ENCODE peak calls at places on chromosomes 7 and 10, in nine cellular contexts. M, F, P, I, G, T, Q, V and Y are unnamed samples.

GRCh38 chr10:61023053-61023452 is 79.1 kb upstream of the RHOBTB1 start:
- DNase-seq in M (no peak), F (no peak), P (no peak), I (no peak), G (no peak), T (no peak), Q (no peak), V (no peak), Y (no peak)

GRCh38 chr10:79321951-79322350 is 25.3 kb upstream of the PPIF start:
- DNase-seq in M (no peak), F (no peak), P (no peak), I (no peak), G (no peak), T (no peak), Q (no peak), V (no peak), Y (no peak)

GRCh38 chr10:33706191-33706590 is 371.7 kb upstream of the NRP1 start:
- DNase-seq in M (peak), F (no peak), P (no peak), I (no peak), G (no peak), T (no peak), Q (peak), V (peak), Y (no peak)

GRCh38 chr10:8365935-8366911 is 311.7 kb downstream of the GATA3 start:
- DNase-seq in M (peak), F (no peak), P (no peak), I (no peak), G (no peak), T (no peak), Q (peak), V (peak), Y (peak)

GRCh38 chr7:18610331-18610948 is 114.9 kb downstream of the HDAC9 start:
- DNase-seq in M (peak), F (no peak), P (no peak), I (peak), G (peak), T (peak), Q (peak), V (peak), Y (peak)

GRCh38 chr10:422675-423074 is 266.8 kb downstream of the DIP2C start:
- DNase-seq in M (no peak), F (no peak), P (no peak), I (no peak), G (no peak), T (no peak), Q (no peak), V (no peak), Y (no peak)

GRCh38 chr10:25084447-25084846 is 68.0 kb downstream of the THNSL1 start:
- DNase-seq in M (no peak), F (no peak), P (no peak), I (no peak), G (no peak), T (no peak), Q (no peak), V (no peak), Y (no peak)

GRCh38 chr10:89158446-89158845 is 48.7 kb downstream of the CH25H start:
- DNase-seq in M (no peak), F (no peak), P (no peak), I (no peak), G (peak), T (no peak), Q (no peak), V (peak), Y (no peak)

GRCh38 chr7:151061241-151062110 is 2.1 kb downstream of the SLC4A2 start:
- DNase-seq in M (no peak), F (no peak), P (no peak), I (no peak), G (no peak), T (peak), Q (no peak), V (no peak), Y (no peak)

GRCh38 chr7:151060416-151061234 is 1.2 kb downstream of the SLC4A2 start:
- DNase-seq in M (peak), F (no peak), P (no peak), I (no peak), G (no peak), T (no peak), Q (peak), V (no peak), Y (peak)

GRCh38 chr7:151059362-151060112 is at the start of gene SLC4A2:
- DNase-seq in M (peak), F (no peak), P (peak), I (peak), G (no peak), T (peak), Q (peak), V (peak), Y (peak)

GRCh38 chr7:151058766-151059361 is 525 bp upstream of the SLC4A2 start:
- DNase-seq in M (peak), F (no peak), P (no peak), I (no peak), G (no peak), T (peak), Q (peak), V (no peak), Y (peak)

DNA sequence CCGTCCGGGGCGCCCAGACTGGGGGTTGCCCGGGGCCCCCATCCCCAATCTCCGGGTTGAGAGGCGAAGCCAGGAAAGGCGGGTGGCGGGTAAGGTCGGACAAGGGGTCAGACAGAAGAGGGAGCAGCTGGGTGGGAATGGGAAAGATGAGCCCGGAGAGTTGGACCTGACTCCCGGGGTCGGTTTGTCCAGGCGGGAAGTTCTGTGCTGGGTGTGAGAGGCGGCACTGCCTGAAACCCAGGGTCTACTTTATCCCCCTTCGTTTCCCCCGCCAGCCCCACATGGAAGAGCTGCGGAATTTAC is 675 bp downstream of the SLC4A2 start:
- DNase-seq in M (peak), F (no peak), P (no peak), I (no peak), G (no peak), T (peak), Q (peak), V (no peak), Y (no peak)
- TF ChIP-seq CTCF in M (peak), F (no peak), P (no peak), I (no peak), G (no peak), T (peak), Q (no peak), V (no peak), Y (no peak)

GRCh38 chr7:102125127-102125561 is 161.5 kb upstream of the SH2B2 start:
- DNase-seq in M (peak), F (peak), P (no peak), I (peak), G (peak), T (peak), Q (peak), V (peak), Y (peak)
- TF ChIP-seq CTCF in M (no peak), F (no peak), P (peak), I (peak), G (no peak), T (peak), Q (no peak), V (peak), Y (no peak)

DNA sequence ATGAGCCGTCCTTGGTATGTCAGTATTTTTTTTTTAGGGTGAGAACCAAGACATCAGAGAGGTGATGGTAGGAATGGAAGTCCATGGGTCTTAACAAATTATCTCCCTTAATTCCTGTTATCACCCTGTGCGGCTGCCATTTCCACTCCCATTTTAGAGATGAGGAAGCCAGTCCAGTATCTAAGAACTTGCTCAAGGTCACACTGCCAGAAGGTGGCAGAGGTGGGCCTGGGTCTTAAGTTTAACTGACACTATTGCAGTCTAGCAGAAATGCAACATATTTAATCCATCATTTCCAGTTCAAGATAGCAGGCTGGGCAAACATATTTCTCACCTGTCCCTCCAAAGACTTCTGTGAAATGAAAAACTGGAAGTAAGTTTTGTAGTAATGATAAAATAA is 108.3 kb downstream of the GLI3 start:
- DNase-seq in M (no peak), F (no peak), P (no peak), I (no peak), G (no peak), T (no peak), Q (peak), V (no peak), Y (no peak)
- TF ChIP-seq CTCF in M (no peak), F (no peak), P (no peak), I (peak), G (no peak), T (peak), Q (peak), V (peak), Y (no peak)

DNA sequence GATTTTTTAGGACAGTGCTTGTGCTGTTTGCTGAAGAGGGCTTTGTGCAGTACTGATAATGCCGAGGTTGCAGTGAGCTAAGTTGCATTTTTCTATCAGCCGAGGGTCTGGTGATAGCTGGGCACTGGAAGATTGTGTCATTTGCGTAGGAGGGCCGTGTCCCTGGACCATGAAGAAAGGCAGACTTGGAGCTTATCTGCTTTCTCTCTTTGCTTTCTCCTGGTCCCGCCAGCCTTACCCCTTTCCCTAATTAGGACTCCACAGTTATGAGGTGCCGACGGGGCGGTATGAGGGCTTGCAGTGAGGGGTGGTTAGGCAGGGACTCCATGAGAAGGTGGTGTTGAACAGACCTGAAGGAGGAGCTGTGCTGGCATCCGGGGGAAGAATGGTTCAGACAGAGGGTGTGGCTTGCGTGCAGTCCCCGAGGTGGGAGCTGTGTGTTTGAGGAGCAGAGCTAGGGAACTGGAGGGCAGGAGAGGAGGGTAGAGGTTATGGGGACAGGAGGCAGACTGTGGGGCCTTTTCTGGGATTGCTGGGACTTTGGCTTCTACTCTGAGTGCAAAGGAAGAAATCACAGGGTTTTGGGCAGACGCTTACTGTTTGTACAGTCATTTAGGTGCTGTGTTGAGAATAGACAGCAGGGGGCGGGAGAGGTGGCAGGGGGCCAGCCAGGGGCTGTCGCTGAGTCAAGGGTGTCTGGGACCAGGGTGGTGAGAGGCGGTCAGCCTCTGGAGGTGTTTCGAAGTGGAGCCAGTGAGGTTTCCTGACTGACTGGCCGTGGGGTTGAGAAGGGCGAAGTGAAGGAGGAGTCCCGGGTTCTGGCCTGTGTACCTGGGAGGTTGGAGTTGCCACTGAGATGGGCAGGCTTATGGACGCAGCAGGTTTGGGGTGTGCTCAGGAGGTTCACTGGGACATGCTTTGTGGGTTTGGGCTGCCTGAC is 43.4 kb downstream of the PRF1 start:
- DNase-seq in M (peak), F (no peak), P (peak), I (peak), G (no peak), T (peak), Q (peak), V (peak), Y (peak)
- TF ChIP-seq CTCF in M (peak), F (peak), P (peak), I (peak), G (peak), T (peak), Q (peak), V (peak), Y (peak)

GRCh38 chr7:29562307-29562706 is 1.3 kb upstream of the PRR15 start:
- DNase-seq in M (no peak), F (no peak), P (no peak), I (no peak), G (no peak), T (no peak), Q (no peak), V (no peak), Y (no peak)

GRCh38 chr7:29565634-29565981 is 2.0 kb downstream of the PRR15 start:
- DNase-seq in M (no peak), F (no peak), P (no peak), I (no peak), G (no peak), T (no peak), Q (no peak), V (no peak), Y (no peak)

GRCh38 chr7:29564455-29565185 is 985 bp downstream of the PRR15 start:
- DNase-seq in M (peak), F (no peak), P (peak), I (peak), G (no peak), T (peak), Q (peak), V (peak), Y (no peak)

GRCh38 chr7:29565186-29565540 is 1.5 kb downstream of the PRR15 start:
- DNase-seq in M (no peak), F (no peak), P (no peak), I (no peak), G (no peak), T (no peak), Q (no peak), V (peak), Y (no peak)

GRCh38 chr7:29563590-29564454 is at the start of gene PRR15:
- DNase-seq in M (peak), F (no peak), P (peak), I (peak), G (no peak), T (peak), Q (peak), V (no peak), Y (no peak)
- TF ChIP-seq CTCF in M (peak), F (no peak), P (no peak), I (no peak), G (no peak), T (no peak), Q (no peak), V (no peak), Y (no peak)

GRCh38 chr7:113004726-113005454 is 81.7 kb downstream of the GPR85 start:
- DNase-seq in M (no peak), F (no peak), P (no peak), I (no peak), G (no peak), T (no peak), Q (no peak), V (no peak), Y (no peak)
- TF ChIP-seq CTCF in M (no peak), F (no peak), P (no peak), I (no peak), G (no peak), T (no peak), Q (no peak), V (no peak), Y (no peak)

DNA sequence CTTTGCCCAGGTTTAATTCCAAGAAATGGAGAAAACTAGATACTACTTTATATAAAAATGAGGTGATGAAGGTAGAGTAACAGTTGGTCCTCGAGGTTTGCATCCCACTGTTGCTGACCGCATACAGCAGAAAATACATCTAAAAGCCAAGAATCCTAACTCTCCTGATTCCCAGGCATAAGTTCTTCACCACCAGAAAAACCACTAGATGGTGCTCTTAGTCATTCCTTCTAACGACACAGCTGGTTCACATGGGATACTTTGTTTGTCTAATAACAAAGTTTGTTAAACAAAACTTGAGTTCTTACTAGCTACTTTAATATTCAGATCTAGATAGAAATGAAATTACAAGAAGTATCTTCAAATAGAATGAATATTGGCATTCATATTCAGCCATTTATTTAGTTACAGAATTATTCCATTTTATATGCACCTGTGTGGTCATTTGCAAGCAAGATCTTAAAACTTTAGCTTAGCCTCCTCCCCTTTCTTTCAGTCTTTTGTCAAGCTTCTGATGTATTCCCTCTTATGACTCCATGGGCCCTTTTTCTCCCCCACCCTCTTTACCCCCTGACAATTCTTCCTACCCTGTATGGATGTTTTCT is 54.1 kb upstream of the CYP26C1 start:
- DNase-seq in M (peak), F (no peak), P (no peak), I (peak), G (peak), T (no peak), Q (peak), V (peak), Y (peak)
- TF ChIP-seq CTCF in M (peak), F (peak), P (peak), I (peak), G (peak), T (peak), Q (peak), V (peak), Y (peak)

DNA sequence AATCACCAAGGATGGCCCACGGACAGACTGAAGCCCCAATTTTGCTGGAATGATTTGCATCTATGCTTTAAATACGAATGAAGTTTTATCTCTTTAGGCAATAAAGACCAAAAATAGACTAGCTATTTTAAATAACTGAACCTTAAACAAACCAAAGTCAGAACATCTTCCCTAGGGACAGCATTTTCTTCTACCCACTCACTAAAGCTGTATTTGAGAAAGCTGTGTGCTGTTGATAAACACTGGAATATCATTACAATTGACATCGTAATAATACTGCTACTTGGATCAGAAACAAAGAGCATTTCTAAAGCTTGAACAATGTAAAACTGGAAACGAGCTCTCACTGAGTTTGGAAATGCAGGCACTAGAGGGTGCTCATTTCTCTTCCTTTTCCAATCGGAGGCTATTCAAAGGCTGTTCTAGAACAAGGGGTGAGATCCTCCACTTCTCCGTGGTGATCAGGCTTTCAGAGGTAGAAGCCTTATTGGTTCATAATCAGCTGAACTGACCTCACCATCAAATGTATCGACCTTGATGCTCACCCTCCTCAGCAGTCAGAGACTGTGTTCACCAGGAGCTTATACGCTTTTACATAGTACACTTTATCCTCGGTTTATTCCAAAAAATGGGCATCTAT is 225.3 kb upstream of the PRSS1 start:
- DNase-seq in M (no peak), F (no peak), P (no peak), I (no peak), G (no peak), T (no peak), Q (no peak), V (no peak), Y (no peak)
- TF ChIP-seq CTCF in M (no peak), F (no peak), P (no peak), I (peak), G (no peak), T (no peak), Q (no peak), V (peak), Y (no peak)

GRCh38 chr7:1387261-1387660 is 72.0 kb downstream of the MICALL2 start:
- DNase-seq in M (no peak), F (no peak), P (no peak), I (no peak), G (no peak), T (no peak), Q (no peak), V (no peak), Y (no peak)

GRCh38 chr7:1386623-1387220 is 72.5 kb downstream of the MICALL2 start:
- DNase-seq in M (no peak), F (no peak), P (no peak), I (no peak), G (no peak), T (no peak), Q (no peak), V (no peak), Y (no peak)

GRCh38 chr7:1385086-1385808 is 74.0 kb downstream of the MICALL2 start:
- DNase-seq in M (no peak), F (no peak), P (no peak), I (no peak), G (no peak), T (no peak), Q (no peak), V (no peak), Y (no peak)

GRCh38 chr7:1384113-1384415 is 75.2 kb downstream of the MICALL2 start:
- DNase-seq in M (no peak), F (no peak), P (no peak), I (no peak), G (no peak), T (no peak), Q (no peak), V (no peak), Y (no peak)

DNA sequence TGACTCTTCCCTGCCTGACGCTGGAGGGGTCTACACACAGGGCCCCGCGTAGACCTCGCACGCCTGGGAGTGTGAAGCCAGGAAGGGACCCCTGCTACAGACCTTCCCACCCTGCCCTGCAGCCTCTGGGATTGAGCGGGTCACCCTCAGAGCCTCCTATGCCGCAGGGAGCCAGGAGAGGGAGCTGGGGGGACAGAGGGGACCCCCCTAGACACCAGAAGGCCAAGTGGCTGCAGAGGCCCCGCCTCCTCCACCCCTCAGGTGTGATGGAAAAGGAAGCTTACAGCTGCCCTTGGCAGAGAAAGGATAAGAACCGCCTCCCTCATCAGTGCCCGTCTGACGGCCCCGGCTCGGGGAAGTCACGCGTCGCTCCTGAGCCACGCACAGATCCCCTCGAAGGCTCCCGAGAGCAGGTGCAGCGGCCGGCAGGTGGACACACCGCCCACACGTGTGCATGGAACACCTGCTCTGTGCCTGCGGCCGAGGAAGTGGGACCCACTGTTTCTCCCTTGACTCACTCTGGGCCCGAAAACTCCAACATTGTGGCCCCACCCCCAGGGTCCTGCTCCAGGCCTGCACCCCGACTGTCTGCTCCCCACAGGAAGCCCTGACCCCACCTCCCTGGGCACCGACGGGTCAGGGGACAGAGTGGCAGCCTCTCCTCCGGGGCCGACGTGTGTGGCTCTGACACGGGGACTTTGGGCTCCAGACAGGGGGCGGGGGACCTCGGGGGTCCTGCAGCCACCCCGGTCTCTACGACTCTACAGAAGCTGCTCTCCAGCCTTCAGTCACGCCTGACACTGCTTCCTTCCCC is 73.3 kb downstream of the MICALL2 start:
- DNase-seq in M (no peak), F (no peak), P (no peak), I (no peak), G (no peak), T (no peak), Q (no peak), V (no peak), Y (no peak)
- TF ChIP-seq CTCF in M (no peak), F (no peak), P (no peak), I (no peak), G (no peak), T (no peak), Q (no peak), V (no peak), Y (no peak)

GRCh38 chr10:11533328-11533781 is 78.1 kb downstream of the USP6NL start:
- DNase-seq in M (no peak), F (no peak), P (no peak), I (no peak), G (peak), T (no peak), Q (peak), V (peak), Y (no peak)
- TF ChIP-seq CTCF in M (no peak), F (peak), P (peak), I (peak), G (peak), T (peak), Q (peak), V (peak), Y (no peak)